ENCODE peak calls at places on chromosome 13, in nine cellular contexts. I is hepatocyte, L is mammary epithelial cell, N is upper lobe of right lung, Y is left ventricle myocardium inferior, W is heart right ventricle, U is GM23248, D is suprapubic skin, T is uterus. S is an unnamed sample.
A peak's percentile ranks its signal among the peaks of the same experiment; 100 is the strongest.

GRCh38 chr13:98308525-98308911 is 131.4 kb upstream of the RNF113B start:
- DNase-seq in W (no peak), U (no peak), I (no peak), L (no peak), T (no peak), N (no peak), D (no peak), Y (no peak), S (no peak)

GRCh38 chr13:47117268-47117667 is 220.4 kb upstream of the HTR2A start:
- DNase-seq in I (peak; percentile 40), W (no peak), T (no peak), D (no peak), L (peak; percentile 9), U (peak; percentile 82), N (no peak), Y (no peak), S (peak; percentile 68)

GRCh38 chr13:113742445-113743120 is 16.4 kb upstream of the TMEM255B start:
- DNase-seq in N (no peak), Y (no peak), W (no peak), U (no peak), T (no peak), D (no peak), L (no peak), I (no peak), S (peak; percentile 7)

GRCh38 chr13:80224468-80224867 is 116.5 kb downstream of the SPRY2 start:
- DNase-seq in Y (no peak), W (no peak), T (no peak), N (no peak), D (no peak), I (no peak), L (peak; percentile 72), U (no peak), S (peak; percentile 82)

GRCh38 chr13:99093997-99094396 is 106.7 kb upstream of the UBAC2 start:
- DNase-seq in D (no peak), T (no peak), U (no peak), W (no peak), L (peak; percentile 4), I (no peak), N (no peak), Y (no peak), S (no peak)

GRCh38 chr13:98482476-98483444 is 94.1 kb downstream of the STK24 start:
- DNase-seq in D (no peak), I (no peak), T (no peak), L (peak; percentile 67), W (peak; percentile 76), U (peak; percentile 90), Y (peak; percentile 80), N (peak; percentile 87), S (no peak)

GRCh38 chr13:93867481-93867880 is 612.0 kb downstream of the DCT start:
- DNase-seq in L (no peak), T (no peak), I (no peak), Y (no peak), D (no peak), N (no peak), W (no peak), U (peak; percentile 82), S (no peak)

GRCh38 chr13:88223958-88224357 is 552.8 kb downstream of the SLITRK5 start:
- DNase-seq in Y (no peak), W (no peak), U (no peak), T (no peak), D (no peak), N (no peak), I (no peak), L (no peak), S (no peak)

DNA sequence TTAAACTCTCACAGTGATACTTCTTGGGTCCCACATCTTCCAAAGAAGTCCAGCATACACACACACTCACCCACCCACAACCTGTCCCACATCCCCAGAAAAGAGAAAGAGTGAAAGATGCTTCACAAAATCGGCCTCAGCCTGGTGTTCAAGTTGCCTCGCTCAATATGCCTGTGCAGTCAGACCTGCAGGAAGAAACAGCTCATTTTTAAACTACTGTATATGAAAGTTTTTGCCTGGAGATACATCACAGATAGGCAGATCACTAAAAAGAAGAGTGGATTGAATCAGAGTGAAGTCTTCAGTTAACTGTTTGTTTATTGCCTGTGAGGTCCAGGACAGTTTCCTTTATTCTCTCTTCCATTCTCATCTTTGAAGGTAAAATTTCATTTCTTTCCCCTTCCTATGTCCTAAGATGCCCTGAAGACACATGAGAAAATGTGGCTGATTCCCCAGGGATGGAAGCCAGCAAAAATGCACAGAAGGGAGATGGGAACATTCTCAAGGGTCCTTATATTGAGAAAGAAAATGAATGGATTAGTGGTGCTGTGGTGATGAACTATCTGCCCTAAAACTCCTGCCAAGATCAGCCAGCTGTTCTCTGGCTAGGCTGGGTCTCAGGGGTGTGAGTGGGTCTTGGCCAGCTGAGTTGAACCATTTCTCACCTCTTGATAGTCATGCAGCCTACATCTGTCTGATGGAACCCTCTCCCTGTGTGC is 259.0 kb downstream of the ITGBL1 start:
- DNase-seq in T (no peak), W (no peak), L (no peak), I (no peak), D (no peak), U (no peak), Y (peak; percentile 19), N (no peak), S (no peak)
- H3K27ac ChIP-seq in T (no peak overlapping the region), W (no peak overlapping the region), L (no peak overlapping the region), I (no peak overlapping the region), D (no peak overlapping the region), U (no peak overlapping the region), Y (no peak overlapping the region), N (no peak overlapping the region), S (no peak overlapping the region)

GRCh38 chr13:25175026-25175425 is 2.9 kb upstream of the AMER2 start:
- DNase-seq in Y (no peak), D (no peak), U (no peak), N (no peak), L (no peak), I (no peak), W (no peak), T (no peak), S (no peak)

GRCh38 chr13:25175431-25175830 is 3.3 kb upstream of the AMER2 start:
- DNase-seq in L (no peak), W (no peak), Y (no peak), I (no peak), D (no peak), T (no peak), N (no peak), U (no peak), S (no peak)

GRCh38 chr13:25177636-25178035 is 5.5 kb upstream of the AMER2 start:
- DNase-seq in U (no peak), W (no peak), N (no peak), D (no peak), I (no peak), T (no peak), L (no peak), Y (no peak), S (no peak)

GRCh38 chr13:25178070-25178469 is 6.0 kb upstream of the AMER2 start:
- DNase-seq in W (no peak), D (no peak), T (no peak), L (no peak), I (no peak), Y (no peak), U (no peak), N (no peak), S (no peak)

GRCh38 chr13:25177012-25177411 is 4.9 kb upstream of the AMER2 start:
- DNase-seq in Y (no peak), N (no peak), L (no peak), D (no peak), U (no peak), W (no peak), T (no peak), I (no peak), S (no peak)
- H3K27me3 ChIP-seq in Y (peaks cover 94% of the 10 kb centered on the region), N (peaks cover 51% of the 10 kb centered on the region), L (peaks cover 12% of the 10 kb centered on the region), D (peaks cover 51% of the 10 kb centered on the region), U (peaks cover 26% of the 10 kb centered on the region), W (peaks cover 73% of the 10 kb centered on the region), T (no peaks in the 10 kb centered on the region), I (peaks cover 30% of the 10 kb centered on the region), S (peaks cover 85% of the 10 kb centered on the region)

GRCh38 chr13:61765940-61766666 is 350.5 kb upstream of the PCDH20 start:
- DNase-seq in Y (no peak), U (no peak), T (no peak), N (peak; percentile 48), I (no peak), D (no peak), L (no peak), W (no peak), S (no peak)

GRCh38 chr13:61765181-61765742 is 349.6 kb upstream of the PCDH20 start:
- DNase-seq in W (no peak), Y (no peak), L (no peak), N (no peak), U (no peak), I (no peak), T (no peak), D (no peak), S (no peak)

GRCh38 chr13:61760102-61760501 is 344.5 kb upstream of the PCDH20 start:
- DNase-seq in I (no peak), L (no peak), W (no peak), Y (no peak), N (no peak), D (no peak), T (no peak), U (no peak), S (no peak)

GRCh38 chr13:61766667-61767058 is 351.0 kb upstream of the PCDH20 start:
- DNase-seq in W (no peak), Y (no peak), I (no peak), T (no peak), L (no peak), D (no peak), N (no peak), U (no peak), S (no peak)

GRCh38 chr13:61761690-61762089 is 346.0 kb upstream of the PCDH20 start:
- DNase-seq in L (no peak), N (no peak), W (no peak), I (no peak), U (no peak), T (no peak), Y (no peak), D (no peak), S (no peak)
- H3K27ac ChIP-seq in L (no peak overlapping the region), N (no peak overlapping the region), W (no peak overlapping the region), I (no peak overlapping the region), U (no peak overlapping the region), T (no peak overlapping the region), Y (no peak overlapping the region), D (no peak overlapping the region), S (no peak overlapping the region)

GRCh38 chr13:33015791-33016323 is 366 bp upstream of the KL start:
- DNase-seq in I (peak; percentile 36), T (peak; percentile 20), L (no peak), D (no peak), U (peak; percentile 8), W (peak; percentile 29), N (peak; percentile 65), Y (peak; percentile 19), S (no peak)

GRCh38 chr13:33017410-33017929 is 1.2 kb downstream of the KL start:
- DNase-seq in L (peak; percentile 31), N (no peak), Y (peak; percentile 48), T (peak; percentile 41), U (peak; percentile 38), W (peak; percentile 62), I (peak; percentile 63), D (no peak), S (no peak)

GRCh38 chr13:33016414-33017409 is at the start of gene KL:
- DNase-seq in I (peak; percentile 37), L (no peak), N (peak; percentile 80), Y (peak; percentile 34), D (peak; percentile 80), T (no peak), U (peak; percentile 34), W (peak; percentile 38), S (no peak)

GRCh38 chr13:33014291-33014690 is 1.9 kb upstream of the KL start:
- DNase-seq in L (no peak), U (no peak), T (no peak), D (no peak), W (no peak), Y (no peak), I (no peak), N (no peak), S (peak; percentile 7)

GRCh38 chr13:33015275-33015674 is 948 bp upstream of the KL start:
- DNase-seq in U (no peak), W (peak; percentile 62), L (no peak), T (peak; percentile 44), N (no peak), Y (no peak), I (no peak), D (no peak), S (no peak)
- H3K27me3 ChIP-seq in U (peaks cover 56% of the 10 kb centered on the region), W (peaks cover 38% of the 10 kb centered on the region), L (peaks cover 32% of the 10 kb centered on the region), T (peaks cover 3% of the 10 kb centered on the region), N (peaks cover 26% of the 10 kb centered on the region), Y (peaks cover 7% of the 10 kb centered on the region), I (peaks cover 48% of the 10 kb centered on the region), D (peaks cover 7% of the 10 kb centered on the region), S (no peaks in the 10 kb centered on the region)